ENCODE peak calls at places on chromosomes 4 and X, in five cellular contexts. H is esophagus muscularis mucosa, I is SK-N-SH, J is sigmoid colon, U is K562. A is an unnamed sample.

GRCh38 chr4:166594326-166594946 is 639.9 kb downstream of the SPOCK3 start:
- DNase-seq in H (no peak), J (no peak), U (no peak), I (peak), A (peak)

GRCh38 chrX:32289356-32289755 is 922.0 kb downstream of the DMD start:
- DNase-seq in U (no peak), J (no peak), H (no peak), I (no peak), A (no peak)

GRCh38 chr4:48342559-48342878 is 1.2 kb downstream of the SLAIN2 start:
- DNase-seq in J (no peak), I (no peak), H (no peak), U (peak), A (no peak)

GRCh38 chr4:72194453-72194852 is 162.7 kb downstream of the NPFFR2 start:
- DNase-seq in J (no peak), I (no peak), H (no peak), U (no peak), A (no peak)

GRCh38 chrX:40388441-40388840 is 192.3 kb upstream of the ATP6AP2 start:
- DNase-seq in I (no peak), H (no peak), J (no peak), U (no peak), A (no peak)

GRCh38 chrX:104913348-104913747 is 307.1 kb downstream of the TEX13A start:
- DNase-seq in J (no peak), U (peak), H (no peak), I (peak), A (no peak)

GRCh38 chrX:143623657-143624056 is 12.2 kb downstream of the SLITRK4 start:
- DNase-seq in I (no peak), U (no peak), H (no peak), J (no peak), A (no peak)

GRCh38 chr4:159455675-159456235 is 352.9 kb downstream of the RAPGEF2 start:
- DNase-seq in U (peak), J (no peak), I (peak), H (no peak), A (no peak)

GRCh38 chr4:181952478-181952877 is 290.7 kb upstream of the TENM3 start:
- DNase-seq in H (no peak), J (no peak), I (no peak), U (no peak), A (peak)

GRCh38 chr4:82797048-82797590 is 1.5 kb downstream of the SCD5 start:
- DNase-seq in I (peak), U (no peak), H (no peak), J (no peak), A (no peak)

GRCh38 chrX:107154787-107155620 is 36.4 kb upstream of the RBM41 start:
- DNase-seq in U (peak), I (no peak), J (no peak), H (no peak), A (no peak)

GRCh38 chrX:128929281-128930057 is 593.8 kb downstream of the SMARCA1 start:
- DNase-seq in I (no peak), J (no peak), H (no peak), U (no peak), A (peak)

DNA sequence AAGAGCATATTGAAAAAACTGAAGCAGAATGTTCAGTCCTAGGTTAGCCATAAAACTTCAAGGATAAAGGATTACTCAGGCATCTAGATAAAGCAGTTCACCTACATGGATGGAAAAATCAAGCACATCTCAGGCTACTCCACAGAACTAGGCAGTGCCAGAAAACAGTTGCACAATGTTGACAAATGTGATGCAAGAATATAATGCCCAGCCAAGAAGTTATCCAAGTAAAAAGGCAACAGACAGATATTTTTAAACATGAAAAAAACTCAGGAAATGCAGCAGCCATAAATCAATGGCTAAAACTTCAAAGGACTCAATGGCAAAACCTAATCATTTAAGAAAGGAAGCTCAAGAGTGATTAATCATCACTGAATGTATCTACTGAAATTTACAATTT is 456.0 kb upstream of the FAM241A start:
- DNase-seq in I (no peak), H (no peak), U (no peak), J (peak), A (no peak)
- TF ChIP-seq POLR2AphosphoS5 in I (no peak), H (peak), U (no peak), J (peak), A (peak)

DNA sequence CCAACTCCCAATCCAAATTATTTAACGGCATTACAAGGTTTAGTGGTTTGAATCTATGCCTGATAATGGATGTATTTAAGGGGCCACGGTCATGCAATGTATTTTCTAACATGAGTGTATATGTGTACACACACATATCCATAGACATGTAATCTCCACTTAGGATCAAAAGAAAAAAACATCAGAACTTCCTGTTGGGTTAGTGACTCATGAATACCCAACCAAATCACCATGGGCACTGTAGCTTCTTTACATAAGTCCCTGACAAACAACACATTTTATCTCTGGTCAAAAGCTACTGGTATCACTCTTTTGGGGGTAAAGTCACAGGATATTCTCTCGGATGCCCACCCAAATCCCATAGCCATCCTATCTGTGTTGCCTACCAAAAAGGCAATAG is 36.5 kb upstream of the TFDP3 start:
- DNase-seq in H (no peak), J (no peak), U (no peak), I (no peak), A (no peak)
- TF ChIP-seq EP300 in H (no peak), J (no peak), U (no peak), I (no peak), A (no peak)

GRCh38 chr4:15425520-15425919 is 2.3 kb upstream of the C1QTNF7 start:
- DNase-seq in J (no peak), I (no peak), U (no peak), H (no peak), A (no peak)

GRCh38 chr4:15427126-15427525 is 707 bp upstream of the C1QTNF7 start:
- DNase-seq in J (no peak), U (no peak), I (no peak), H (no peak), A (no peak)

GRCh38 chr4:15423285-15423711 is 4.5 kb upstream of the C1QTNF7 start:
- DNase-seq in I (no peak), U (no peak), H (peak), J (no peak), A (no peak)

GRCh38 chr4:15427715-15428114 is at the start of gene C1QTNF7:
- DNase-seq in U (no peak), H (peak), J (no peak), I (no peak), A (no peak)

DNA sequence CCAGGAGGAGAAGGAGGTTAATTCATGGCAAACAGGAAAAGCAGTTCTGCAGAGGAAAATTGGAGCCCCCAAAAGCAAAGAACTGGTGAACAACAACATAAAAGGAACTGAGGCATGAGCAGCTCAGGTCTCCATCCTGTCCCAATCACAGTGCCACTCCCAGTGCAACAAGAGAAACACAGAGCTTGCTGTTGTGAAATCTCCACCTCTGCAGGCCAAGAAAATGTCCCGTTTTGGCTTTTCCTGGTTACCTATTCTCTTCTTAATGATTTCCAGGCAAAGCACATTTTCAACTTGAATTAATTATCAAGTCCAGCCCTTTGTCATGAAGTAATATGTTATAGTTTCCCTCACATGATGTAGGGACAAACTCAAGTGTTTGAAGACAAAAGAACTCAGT is 778 bp downstream of the C1QTNF7 start:
- DNase-seq in I (no peak), H (peak), J (peak), U (no peak), A (peak)
- TF ChIP-seq POLR2AphosphoS5 in I (no peak), H (peak), J (peak), U (no peak), A (no peak)

DNA sequence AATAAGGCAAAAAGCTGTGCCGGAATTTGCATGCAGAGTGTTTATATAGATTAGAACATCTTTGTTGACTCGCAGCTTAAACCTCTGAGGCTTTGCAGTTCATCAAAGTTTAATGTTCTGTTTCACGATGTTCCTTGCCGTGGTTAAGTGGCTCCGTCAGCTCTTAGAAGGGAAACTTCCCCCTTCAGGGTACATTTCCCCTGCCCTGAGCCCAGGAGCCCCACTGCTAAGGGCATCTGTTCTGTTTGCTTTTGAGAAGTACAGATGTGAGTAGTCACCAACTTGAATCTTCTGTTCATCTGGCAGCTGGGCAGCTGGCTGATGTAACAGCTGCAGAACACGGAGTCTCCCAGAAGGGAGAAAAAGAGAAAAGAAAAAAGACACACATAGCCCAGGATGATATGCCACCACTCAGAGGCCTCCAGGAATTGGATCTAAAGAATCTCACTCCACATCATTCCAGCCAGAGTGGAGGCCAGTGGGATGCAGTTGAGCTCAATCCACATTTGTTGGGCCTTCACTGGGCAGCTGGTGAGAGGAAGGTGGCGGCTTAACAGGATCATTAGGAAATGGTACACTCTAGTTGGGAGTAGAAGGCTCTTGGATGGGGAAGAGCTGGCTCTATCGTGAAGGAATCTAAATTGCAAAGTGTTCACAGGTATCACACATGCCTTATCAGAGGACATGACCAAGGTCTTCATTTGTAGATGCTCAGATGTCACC is 178.7 kb upstream of the RBPJ start:
- DNase-seq in H (no peak), J (peak), I (no peak), U (no peak), A (peak)
- TF ChIP-seq EP300 in H (peak), J (peak), I (no peak), U (no peak), A (peak)

DNA sequence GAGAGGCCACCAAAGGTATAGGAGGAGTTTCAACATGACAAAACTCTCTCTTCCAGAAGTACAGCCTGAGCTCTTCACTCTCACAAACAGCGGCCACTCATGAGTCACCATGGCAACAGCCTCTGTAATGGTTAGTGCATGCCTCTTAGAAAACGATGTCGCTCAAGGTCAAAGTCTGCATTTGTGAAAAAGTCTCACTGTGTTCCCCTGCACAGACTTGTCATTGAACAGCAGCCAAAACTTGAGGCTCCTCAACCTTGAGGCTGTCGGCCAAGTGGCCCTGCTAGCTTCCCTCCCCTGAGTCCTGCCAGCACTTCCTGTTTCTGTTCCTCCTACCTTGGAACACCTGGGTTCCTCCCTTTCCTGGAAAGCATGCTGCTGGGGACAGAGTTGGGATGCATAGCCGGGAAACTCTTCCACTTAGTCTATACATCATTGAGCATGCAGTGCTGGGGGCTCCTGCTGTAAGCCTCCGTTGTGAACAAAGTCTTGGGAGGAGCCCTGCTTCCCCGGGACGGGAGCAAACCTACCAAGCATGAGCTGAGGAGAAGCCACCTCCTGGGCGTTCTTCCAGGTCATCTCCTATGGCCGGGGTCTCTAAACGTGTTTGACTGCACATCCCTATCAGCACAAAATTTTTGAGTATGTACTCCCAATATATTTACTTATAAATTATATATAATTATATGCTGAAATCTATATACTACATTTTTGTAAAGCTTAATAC is 66.7 kb downstream of the ING2 start:
- DNase-seq in H (no peak), I (peak), U (peak), J (no peak), A (peak)
- TF ChIP-seq POLR2AphosphoS5 in H (no peak), I (no peak), U (no peak), J (no peak), A (no peak)

GRCh38 chr4:189941005-189941450 is 356 bp downstream of the FRG1 start:
- DNase-seq in I (no peak), U (no peak), H (no peak), J (no peak), A (no peak)

GRCh38 chr4:189940178-189941004 is at the start of gene FRG1:
- DNase-seq in H (peak), J (peak), I (peak), U (peak), A (peak)
- TF ChIP-seq EP300 in H (no peak), J (no peak), I (no peak), U (no peak), A (peak)

DNA sequence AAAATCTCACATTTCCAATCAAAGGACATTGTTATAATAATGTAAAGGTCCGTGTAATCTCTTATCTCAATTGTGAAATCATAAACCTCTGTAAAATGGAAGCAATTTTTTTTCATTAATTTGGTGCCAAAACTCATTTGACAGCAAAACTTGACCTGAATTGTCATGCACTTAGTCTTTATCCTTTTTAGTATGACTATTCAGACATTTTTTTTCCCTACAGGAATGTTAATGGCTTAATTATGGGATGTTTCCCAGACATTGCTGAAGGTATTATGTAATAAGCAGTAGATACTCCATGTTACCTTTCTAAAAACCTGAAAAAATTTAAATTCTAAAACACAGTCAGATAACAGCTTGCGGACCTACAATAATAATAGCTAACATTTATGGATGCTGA is 228.9 kb downstream of the LHFPL1 start:
- DNase-seq in I (no peak), H (no peak), U (no peak), J (no peak), A (no peak)
- TF ChIP-seq POLR2AphosphoS5 in I (no peak), H (no peak), U (no peak), J (no peak), A (no peak)

DNA sequence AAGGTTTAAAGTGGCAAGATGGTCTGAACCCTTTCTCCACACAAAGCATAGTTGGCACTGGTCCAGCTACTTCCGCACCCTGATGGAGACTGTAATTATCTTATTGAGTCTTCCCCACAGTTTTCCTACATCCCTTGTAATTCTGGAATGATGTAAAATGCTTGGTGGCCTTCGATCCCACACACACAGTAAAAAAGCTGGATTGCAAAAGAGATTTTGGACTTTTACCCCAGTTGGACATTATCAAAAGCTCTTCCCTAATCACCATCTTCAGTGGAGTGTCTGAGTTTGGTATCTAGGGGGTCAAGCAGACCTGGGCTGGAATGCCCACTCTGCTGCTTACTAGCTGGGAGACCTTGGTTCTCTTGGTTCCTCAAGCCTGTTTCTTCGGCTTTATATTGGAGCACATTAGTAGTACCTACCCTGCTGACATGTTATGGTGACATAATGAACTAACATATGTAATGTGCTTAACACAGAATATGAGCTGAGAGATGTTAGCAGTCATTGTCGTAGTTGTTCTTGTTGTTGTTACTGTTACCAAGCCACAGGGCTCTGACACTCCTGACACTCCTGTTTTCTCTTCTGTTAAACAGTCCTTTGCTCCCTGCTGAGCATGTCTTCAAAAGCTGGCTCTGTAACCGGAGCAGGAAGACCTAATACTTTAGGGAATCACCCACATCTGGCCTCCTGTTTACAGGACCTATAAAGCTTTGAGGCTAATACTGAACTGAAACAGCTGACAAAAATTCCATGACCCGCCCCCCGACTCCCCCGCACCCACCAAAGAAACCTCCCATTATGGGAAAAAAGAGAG is 4.8 kb downstream of the SRPX2 start:
- DNase-seq in U (no peak), H (no peak), I (no peak), J (no peak), A (peak)
- TF ChIP-seq EP300 in U (no peak), H (no peak), I (no peak), J (no peak), A (no peak)

DNA sequence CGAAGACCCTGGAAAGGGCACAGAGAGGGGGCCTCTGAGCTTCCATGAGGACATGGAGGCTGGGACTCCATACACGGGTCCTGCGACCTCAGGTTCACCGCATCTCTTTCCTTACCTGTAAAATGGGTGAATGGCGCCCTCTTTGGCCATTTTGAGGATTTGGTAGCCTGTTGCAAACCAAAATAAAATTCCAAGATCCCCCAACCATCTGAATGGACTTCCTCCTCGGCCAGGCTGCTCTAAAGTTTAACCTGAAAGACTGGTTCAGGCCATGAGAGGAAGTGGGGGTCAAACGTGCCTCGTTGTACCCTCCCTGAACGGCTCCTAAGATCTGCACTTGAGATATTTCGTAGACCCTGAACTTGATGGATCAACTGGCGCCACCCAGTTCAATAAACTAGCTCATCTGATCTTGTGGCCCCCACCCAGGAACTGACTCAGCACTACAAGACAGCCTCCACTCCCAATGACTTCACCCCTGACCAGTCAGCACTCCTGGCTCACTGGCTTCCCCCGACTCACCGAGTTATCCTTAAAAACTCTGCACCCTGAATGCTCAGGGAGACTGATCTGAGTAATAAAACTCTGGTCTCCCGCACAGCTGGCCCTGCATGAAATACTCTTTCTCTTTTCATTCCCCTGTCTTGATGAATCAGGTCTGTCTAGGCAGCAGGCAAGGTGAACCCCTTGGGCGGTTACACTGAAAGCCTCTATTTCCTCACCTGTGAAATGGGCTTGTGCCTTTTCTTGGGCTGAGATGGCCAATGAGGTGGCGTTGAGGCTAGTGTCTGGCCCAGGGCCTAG is 32.9 kb upstream of the GPR78 start:
- DNase-seq in H (no peak), I (peak), U (peak), J (no peak), A (no peak)
- TF ChIP-seq POLR2AphosphoS5 in H (no peak), I (no peak), U (no peak), J (no peak), A (no peak)

DNA sequence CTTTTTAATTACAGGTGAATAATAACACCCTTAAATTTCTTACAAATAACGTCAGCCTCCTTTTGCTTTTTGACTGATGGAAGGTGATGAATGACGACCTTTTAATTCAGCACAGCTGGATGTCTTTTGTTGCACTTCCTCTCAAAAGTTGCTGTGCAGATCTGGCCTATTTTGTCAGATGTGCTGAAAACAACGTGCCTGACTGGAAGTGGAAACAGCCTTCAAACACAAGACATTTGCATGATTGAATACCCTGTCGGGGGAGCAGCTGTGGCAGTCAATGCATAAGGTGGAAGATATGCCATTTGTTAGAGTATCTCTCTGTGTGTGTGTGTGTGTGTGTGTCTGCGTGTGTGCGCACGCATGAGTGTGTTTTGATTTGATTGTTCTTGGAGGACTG is 579.7 kb downstream of the SPRY1 start:
- DNase-seq in H (no peak), I (no peak), J (no peak), U (no peak), A (no peak)
- TF ChIP-seq EP300 in H (no peak), I (no peak), J (no peak), U (no peak), A (no peak)

A was measured in transverse colon.